ENCODE peak calls at places on chromosomes 5 and 9, in seven cellular contexts. C, X, R, I, S, O and A are unnamed samples.

GRCh38 chr5:31845351-31845750 is 206.4 kb downstream of the PDZD2 start:
- DNase-seq in C (no peak), X (no peak), O (no peak), R (no peak), I (no peak), S (no peak), A (no peak)

GRCh38 chr5:122967625-122968024 is 68.9 kb downstream of the PPIC start:
- DNase-seq in S (no peak), C (no peak), X (no peak), O (peak; percentile 43), I (no peak), R (no peak), A (no peak)

GRCh38 chr5:145797336-145797735 is 37.8 kb downstream of the PRELID2 start:
- DNase-seq in C (no peak), O (no peak), R (no peak), I (no peak), S (no peak), X (no peak), A (no peak)

GRCh38 chr9:113468716-113469448 is 5.4 kb downstream of the RGS3 start:
- DNase-seq in R (no peak), S (peak; percentile 75), I (no peak), O (no peak), X (no peak), C (no peak), A (no peak)

GRCh38 chr9:27248702-27249101 is 48.2 kb downstream of the EQTN start:
- DNase-seq in R (no peak), C (no peak), I (no peak), S (no peak), X (no peak), O (no peak), A (no peak)

GRCh38 chr9:35726876-35727438 is 5.0 kb downstream of the TLN1 start:
- DNase-seq in C (no peak), X (no peak), O (no peak), R (no peak), I (peak; percentile 35), S (no peak), A (no peak)

GRCh38 chr5:36611520-36612274 is 5.3 kb downstream of the SLC1A3 start:
- DNase-seq in C (no peak), I (no peak), O (no peak), X (no peak), S (no peak), R (no peak), A (no peak)

GRCh38 chr5:174323878-174324281 is 278.4 kb downstream of the NSG2 start:
- DNase-seq in I (peak; percentile 19), R (peak; percentile 61), S (peak; percentile 80), O (no peak), X (no peak), C (peak; percentile 72), A (peak; percentile 17)

GRCh38 chr5:176610430-176610763 is 441 bp upstream of the GPRIN1 start:
- DNase-seq in O (no peak), I (no peak), S (peak; percentile 81), C (no peak), R (peak; percentile 55), X (no peak), A (no peak)

GRCh38 chr9:137461663-137462395 is 2.7 kb upstream of the NSMF start:
- DNase-seq in I (no peak), S (no peak), X (peak; percentile 66), R (peak; percentile 95), C (peak; percentile 78), O (peak; percentile 49), A (no peak)
- TF ChIP-seq SIN3A in I (no peak), S (no peak), X (peak; percentile 42), R (no peak), C (no peak), O (no peak), A (no peak)

GRCh38 chr5:90410178-90410762 is 714 bp upstream of the CETN3 start:
- DNase-seq in R (no peak), O (no peak), I (peak; percentile 4), X (no peak), S (no peak), C (no peak), A (no peak)
- TF ChIP-seq CTCF in R (no peak), O (no peak), I (no peak), X (no peak), S (no peak), C (no peak), A (no peak)

GRCh38 chr5:135644196-135644766 is 65.5 kb upstream of the CXCL14 start:
- DNase-seq in I (no peak), S (peak; percentile 17), R (no peak), X (no peak), O (no peak), C (no peak), A (no peak)

GRCh38 chr5:135645781-135646180 is 67.0 kb upstream of the CXCL14 start:
- DNase-seq in R (no peak), S (no peak), X (no peak), C (no peak), O (no peak), I (no peak), A (no peak)

GRCh38 chr5:135642934-135643333 is 64.1 kb upstream of the CXCL14 start:
- DNase-seq in C (no peak), O (no peak), X (no peak), R (no peak), S (no peak), I (no peak), A (no peak)

GRCh38 chr5:135644816-135645215 is 66.0 kb upstream of the CXCL14 start:
- DNase-seq in C (no peak), S (no peak), X (no peak), O (no peak), I (no peak), R (no peak), A (no peak)

GRCh38 chr5:135645336-135645735 is 66.5 kb upstream of the CXCL14 start:
- DNase-seq in X (no peak), R (no peak), O (no peak), S (no peak), I (no peak), C (no peak), A (no peak)
- TF ChIP-seq SIN3A in X (no peak), R (no peak), O (no peak), S (no peak), I (no peak), C (no peak), A (no peak)

GRCh38 chr9:2027761-2028160 is 12.6 kb downstream of the SMARCA2 start:
- DNase-seq in X (no peak), S (no peak), O (no peak), C (no peak), R (no peak), I (no peak), A (no peak)
- TF ChIP-seq CTCF in X (no peak), S (no peak), O (no peak), C (no peak), R (no peak), I (no peak), A (no peak)

GRCh38 chr9:116476935-116477381 is 210.1 kb upstream of the TRIM32 start:
- DNase-seq in X (no peak), I (no peak), O (no peak), C (no peak), R (no peak), S (no peak), A (no peak)
- TF ChIP-seq SIN3A in X (no peak), I (no peak), O (no peak), C (no peak), R (no peak), S (no peak), A (no peak)

GRCh38 chr9:98369471-98369870 is 114.0 kb upstream of the TBC1D2 start:
- DNase-seq in S (no peak), X (no peak), O (no peak), C (no peak), R (no peak), I (no peak), A (no peak)

GRCh38 chr9:98369066-98369425 is 113.6 kb upstream of the TBC1D2 start:
- DNase-seq in I (no peak), O (no peak), X (no peak), R (no peak), C (no peak), S (no peak), A (no peak)

GRCh38 chr9:98370976-98371315 is 115.5 kb upstream of the TBC1D2 start:
- DNase-seq in S (no peak), R (no peak), I (no peak), C (no peak), O (no peak), X (no peak), A (no peak)

GRCh38 chr9:98369896-98370295 is 114.4 kb upstream of the TBC1D2 start:
- DNase-seq in I (no peak), R (no peak), X (no peak), O (no peak), S (no peak), C (no peak), A (no peak)

GRCh38 chr9:98370300-98370975 is 115.0 kb upstream of the TBC1D2 start:
- DNase-seq in C (no peak), S (no peak), I (no peak), X (no peak), R (no peak), O (no peak), A (no peak)
- TF ChIP-seq CTCF in C (no peak), S (no peak), I (no peak), X (no peak), R (no peak), O (no peak), A (no peak)

GRCh38 chr5:83711982-83712601 is 8.6 kb downstream of the HAPLN1 start:
- DNase-seq in C (no peak), I (peak; percentile 56), S (peak; percentile 39), X (no peak), R (peak; percentile 41), O (no peak), A (peak; percentile 24)
- TF ChIP-seq SIN3A in C (no peak), I (no peak), S (no peak), X (no peak), R (no peak), O (no peak), A (no peak)